ENCODE peak calls at places on chromosome 3, in six cellular contexts. Y, B, R, K, A and X are unnamed samples.
A peak's percentile ranks its signal among the peaks of the same experiment; 100 is the strongest.

GRCh38 chr3:152556731-152557254 is 278.1 kb upstream of the P2RY1 start:
- DNase-seq in A (peak; percentile 17), R (no peak), B (no peak), Y (peak; percentile 56), K (peak; percentile 45), X (no peak)

GRCh38 chr3:72082121-72082715 is 297.3 kb upstream of the PROK2 start:
- DNase-seq in Y (no peak), A (no peak), B (no peak), K (no peak), R (no peak), X (no peak)

GRCh38 chr3:128550471-128551126 is 57.6 kb upstream of the GATA2 start:
- DNase-seq in B (no peak), R (no peak), K (no peak), A (no peak), Y (no peak), X (peak; percentile 87)

GRCh38 chr3:140753865-140754754 is 76.2 kb downstream of the TRIM42 start:
- DNase-seq in B (no peak), Y (no peak), A (no peak), R (no peak), K (no peak), X (no peak)

GRCh38 chr3:129596194-129597086 is 10.0 kb downstream of the PLXND1 start:
- DNase-seq in A (no peak), R (no peak), Y (peak; percentile 93), K (peak; percentile 36), B (no peak), X (no peak)

GRCh38 chr3:9902372-9903237 is at the start of gene IL17RE:
- DNase-seq in A (no peak), Y (no peak), R (no peak), K (no peak), B (peak; percentile 30), X (no peak)

GRCh38 chr3:37852097-37852496 is 9.6 kb upstream of the CTDSPL start:
- DNase-seq in K (peak; percentile 44), Y (peak; percentile 8), B (no peak), A (no peak), R (no peak), X (no peak)

GRCh38 chr3:114758828-114759709 is 388.0 kb downstream of the ZBTB20 start:
- DNase-seq in Y (peak; percentile 40), A (no peak), K (peak; percentile 78), B (no peak), R (no peak), X (no peak)

GRCh38 chr3:140553591-140553990 is 124.3 kb upstream of the TRIM42 start:
- DNase-seq in R (no peak), K (no peak), Y (no peak), A (no peak), B (no peak), X (no peak)

GRCh38 chr3:12999147-13000140 is 73.8 kb downstream of the IQSEC1 start:
- DNase-seq in Y (no peak), K (no peak), R (no peak), B (no peak), A (no peak), X (no peak)

GRCh38 chr3:176919836-176920760 is 277.2 kb downstream of the TBL1XR1 start:
- DNase-seq in B (no peak), A (no peak), Y (peak; percentile 74), K (peak; percentile 82), R (no peak), X (peak; percentile 79)

GRCh38 chr3:107701299-107701698 is 178.5 kb downstream of the BBX start:
- DNase-seq in R (no peak), Y (no peak), A (no peak), B (no peak), K (no peak), X (no peak)

GRCh38 chr3:133540896-133541674 is 32.4 kb upstream of the CDV3 start:
- DNase-seq in R (no peak), B (no peak), Y (peak; percentile 55), K (peak; percentile 88), A (no peak), X (no peak)

GRCh38 chr3:69306239-69307185 is 79.4 kb downstream of the FRMD4B start:
- DNase-seq in K (peak; percentile 88), A (peak; percentile 72), R (peak; percentile 63), B (peak; percentile 69), Y (peak; percentile 83), X (no peak)

GRCh38 chr3:15646924-15647511 is 45.5 kb downstream of the BTD start:
- DNase-seq in R (no peak), A (peak; percentile 79), Y (peak; percentile 99), K (peak; percentile 100), B (no peak), X (no peak)

GRCh38 chr3:129014793-129015345 is 13.8 kb downstream of the EFCC1 start:
- DNase-seq in R (no peak), B (no peak), K (no peak), Y (no peak), A (no peak), X (no peak)

GRCh38 chr3:142947799-142948575 is 15.5 kb downstream of the PAQR9 start:
- DNase-seq in A (peak; percentile 33), B (peak; percentile 39), R (no peak), K (peak; percentile 13), Y (no peak), X (peak; percentile 53)

GRCh38 chr3:129238945-129239705 is 10.3 kb upstream of the COPG1 start:
- DNase-seq in A (no peak), Y (no peak), K (no peak), B (peak; percentile 48), R (no peak), X (no peak)

GRCh38 chr3:8712045-8712870 is 21.3 kb upstream of the CAV3 start:
- DNase-seq in R (no peak), B (no peak), A (no peak), K (peak; percentile 47), Y (peak; percentile 76), X (no peak)

GRCh38 chr3:43417133-43417532 is 130.8 kb downstream of the SNRK start:
- DNase-seq in R (no peak), Y (no peak), A (no peak), B (no peak), K (no peak), X (no peak)

GRCh38 chr3:117439812-117440211 is 730.2 kb downstream of the TUSC7 start:
- DNase-seq in K (no peak), Y (peak; percentile 9), B (no peak), A (no peak), R (no peak), X (no peak)

GRCh38 chr3:86814918-86815655 is 175.9 kb downstream of the VGLL3 start:
- DNase-seq in R (no peak), K (peak; percentile 49), B (no peak), A (peak; percentile 21), Y (peak; percentile 39), X (no peak)

GRCh38 chr3:161559177-161559998 is 62.8 kb downstream of the OTOL1 start:
- DNase-seq in K (peak; percentile 54), A (peak; percentile 14), Y (peak; percentile 70), B (peak; percentile 4), R (no peak), X (no peak)

GRCh38 chr3:10623578-10624275 is 118.3 kb upstream of the ATP2B2 start:
- DNase-seq in A (no peak), B (no peak), K (no peak), Y (no peak), R (no peak), X (no peak)

GRCh38 chr3:75886971-75887526 is 101.7 kb upstream of the ZNF717 start:
- DNase-seq in Y (no peak), R (no peak), A (peak; percentile 2), B (no peak), K (peak; percentile 69), X (no peak)

GRCh38 chr3:98596902-98597500 is 3.6 kb upstream of the CPOX start:
- DNase-seq in B (no peak), Y (peak; percentile 46), A (no peak), R (peak; percentile 13), K (peak; percentile 31), X (no peak)

GRCh38 chr3:174397848-174398247 is 461.3 kb upstream of the NAALADL2 start:
- DNase-seq in B (no peak), K (peak; percentile 6), Y (peak; percentile 45), A (no peak), R (no peak), X (no peak)

GRCh38 chr3:139629033-139629432 is 48.7 kb downstream of the NMNAT3 start:
- DNase-seq in K (no peak), Y (no peak), B (peak; percentile 7), A (peak; percentile 15), R (no peak), X (no peak)

GRCh38 chr3:39065197-39065596 is 13.4 kb downstream of the WDR48 start:
- DNase-seq in Y (peak; percentile 49), R (no peak), A (peak; percentile 11), K (peak; percentile 31), B (peak; percentile 30), X (no peak)

GRCh38 chr3:16303037-16303436 is 38.0 kb downstream of the OXNAD1 start:
- DNase-seq in A (no peak), Y (no peak), B (no peak), R (no peak), K (no peak), X (peak; percentile 70)

GRCh38 chr3:102068736-102069135 is 219.4 kb downstream of the NFKBIZ start:
- DNase-seq in Y (no peak), B (no peak), A (no peak), K (no peak), R (no peak), X (no peak)